ENCODE peak calls at places on chromosomes 12 and 14, in eight cellular contexts. J is mucosa of descending colon; S is cardiac muscle cell; F is fibroblast of pulmonary artery; M is AG10803; Y is CD8-positive, alpha-beta T cell; H is WTC11; Q is activated CD8-positive, alpha-beta T cell treated with anti-CD3 and anti-CD28 coated beads for 36 hours. E is an unnamed sample.

GRCh38 chr14:49897965-49898364 is 5.1 kb downstream of the ARF6 start:
- DNase-seq in J (no peak), S (no peak), F (no peak), M (peak; percentile 16), Y (no peak), H (no peak), Q (no peak), E (no peak)

GRCh38 chr12:52561880-52562449 is 9.0 kb upstream of the KRT71 start:
- DNase-seq in J (no peak), S (no peak), F (peak; percentile 15), M (no peak), Y (no peak), H (no peak), Q (no peak), E (no peak)

GRCh38 chr12:84924956-84925355 is 12.4 kb upstream of the SLC6A15 start:
- DNase-seq in J (no peak), S (peak; percentile 41), F (peak; percentile 68), M (peak; percentile 58), Y (no peak), H (no peak), Q (no peak), E (no peak)

GRCh38 chr14:93915070-93915705 is 12.0 kb upstream of the FAM181A start:
- DNase-seq in J (no peak), S (no peak), F (no peak), M (no peak), Y (no peak), H (no peak), Q (no peak), E (no peak)

GRCh38 chr14:79405511-79405910 is 805.8 kb downstream of the DIO2 start:
- DNase-seq in J (no peak), S (no peak), F (no peak), M (no peak), Y (no peak), H (no peak), Q (no peak), E (no peak)

GRCh38 chr12:66279127-66279712 is 23.1 kb upstream of the HELB start:
- DNase-seq in J (no peak), S (peak; percentile 64), F (peak; percentile 54), M (no peak), Y (peak; percentile 46), H (no peak), Q (peak; percentile 51), E (peak; percentile 28)

GRCh38 chr14:101248056-101248725 is 313.1 kb upstream of the DIO3 start:
- DNase-seq in J (no peak), S (no peak), F (no peak), M (no peak), Y (no peak), H (no peak), Q (no peak), E (no peak)

GRCh38 chr12:94575024-94575423 is 75.3 kb downstream of the TMCC3 start:
- DNase-seq in J (no peak), S (no peak), F (no peak), M (no peak), Y (no peak), H (no peak), Q (no peak), E (no peak)

GRCh38 chr12:130764073-130764472 is 48.0 kb upstream of the RIMBP2 start:
- DNase-seq in J (no peak), S (peak; percentile 17), F (peak; percentile 17), M (peak; percentile 5), Y (no peak), H (no peak), Q (peak; percentile 51), E (no peak)

GRCh38 chr12:123761841-123762714 is at the start of gene DNAH10:
- DNase-seq in J (peak; percentile 66), S (peak; percentile 29), F (no peak), M (no peak), Y (peak; percentile 28), H (peak; percentile 84), Q (peak; percentile 69), E (peak; percentile 80)

GRCh38 chr14:55718551-55718950 is 138.5 kb downstream of the KTN1 start:
- DNase-seq in J (no peak), S (no peak), F (no peak), M (no peak), Y (no peak), H (no peak), Q (no peak), E (no peak)

GRCh38 chr12:7395950-7396349 is 48.0 kb downstream of the CD163L1 start:
- DNase-seq in J (no peak), S (no peak), F (no peak), M (no peak), Y (no peak), H (no peak), Q (no peak), E (no peak)

GRCh38 chr14:21518725-21519124 is 7.4 kb downstream of the SALL2 start:
- DNase-seq in J (no peak), S (no peak), F (no peak), M (no peak), Y (no peak), H (no peak), Q (no peak), E (no peak)

GRCh38 chr14:59085207-59085739 is 103.2 kb upstream of the DAAM1 start:
- DNase-seq in J (no peak), S (no peak), F (no peak), M (no peak), Y (no peak), H (no peak), Q (no peak), E (no peak)

GRCh38 chr12:40511341-40511740 is 180.9 kb upstream of the CNTN1 start:
- DNase-seq in J (no peak), S (no peak), F (no peak), M (no peak), Y (no peak), H (no peak), Q (no peak), E (no peak)

GRCh38 chr12:88810806-88811205 is 230.5 kb upstream of the KITLG start:
- DNase-seq in J (no peak), S (no peak), F (peak; percentile 2), M (peak; percentile 65), Y (no peak), H (no peak), Q (no peak), E (no peak)

GRCh38 chr12:49044660-49045059 is 15.9 kb downstream of the KMT2D start:
- DNase-seq in J (no peak), S (no peak), F (no peak), M (no peak), Y (no peak), H (no peak), Q (no peak), E (no peak)

GRCh38 chr14:29064305-29064704 is 297.7 kb downstream of the FOXG1 start:
- DNase-seq in J (no peak), S (no peak), F (no peak), M (no peak), Y (no peak), H (no peak), Q (no peak), E (no peak)

DNA sequence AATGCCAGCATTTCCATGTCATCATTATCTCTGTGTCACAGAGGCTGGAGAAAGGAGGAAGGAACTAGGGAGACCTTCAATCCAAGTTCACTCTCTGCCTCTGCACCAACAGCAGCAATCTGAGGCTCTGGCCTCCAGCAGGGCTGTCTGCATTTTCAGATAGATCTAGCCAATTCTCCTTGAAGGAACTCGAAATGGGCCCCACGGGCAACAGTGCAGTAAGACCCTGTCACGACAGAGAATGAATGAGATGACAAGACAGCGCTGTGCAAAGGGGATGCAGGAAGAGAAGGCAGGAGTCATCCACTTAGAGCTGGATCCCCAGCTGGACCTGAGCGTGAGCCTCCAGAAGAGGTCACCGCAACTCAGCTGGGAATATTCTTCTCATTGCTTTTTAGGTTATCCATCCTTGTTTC is 183.7 kb upstream of the GZMB start:
- DNase-seq in J (no peak), S (peak; percentile 64), F (peak; percentile 62), M (peak; percentile 56), Y (no peak), H (no peak), Q (no peak), E (no peak)
- TF ChIP-seq CTCF in J (no peak), S (peak; percentile 69), F (peak; percentile 72), M (peak; percentile 76), Y (no peak), H (no peak), Q (no peak), E (no peak)

GRCh38 chr14:76186318-76187027 is 34.8 kb downstream of the GPATCH2L start:
- DNase-seq in J (no peak), S (no peak), F (no peak), M (no peak), Y (no peak), H (no peak), Q (no peak), E (peak; percentile 30)

GRCh38 chr14:76175942-76176341 is 24.2 kb downstream of the GPATCH2L start:
- DNase-seq in J (no peak), S (no peak), F (no peak), M (no peak), Y (no peak), H (no peak), Q (no peak), E (no peak)

GRCh38 chr14:76181546-76181945 is 29.8 kb downstream of the GPATCH2L start:
- DNase-seq in J (no peak), S (peak; percentile 10), F (peak; percentile 26), M (no peak), Y (no peak), H (no peak), Q (no peak), E (no peak)
- TF ChIP-seq CTCF in J (no peak), S (peak; percentile 29), F (peak; percentile 38), M (peak; percentile 29), Y (peak; percentile 37), H (no peak), Q (no peak), E (no peak)

DNA sequence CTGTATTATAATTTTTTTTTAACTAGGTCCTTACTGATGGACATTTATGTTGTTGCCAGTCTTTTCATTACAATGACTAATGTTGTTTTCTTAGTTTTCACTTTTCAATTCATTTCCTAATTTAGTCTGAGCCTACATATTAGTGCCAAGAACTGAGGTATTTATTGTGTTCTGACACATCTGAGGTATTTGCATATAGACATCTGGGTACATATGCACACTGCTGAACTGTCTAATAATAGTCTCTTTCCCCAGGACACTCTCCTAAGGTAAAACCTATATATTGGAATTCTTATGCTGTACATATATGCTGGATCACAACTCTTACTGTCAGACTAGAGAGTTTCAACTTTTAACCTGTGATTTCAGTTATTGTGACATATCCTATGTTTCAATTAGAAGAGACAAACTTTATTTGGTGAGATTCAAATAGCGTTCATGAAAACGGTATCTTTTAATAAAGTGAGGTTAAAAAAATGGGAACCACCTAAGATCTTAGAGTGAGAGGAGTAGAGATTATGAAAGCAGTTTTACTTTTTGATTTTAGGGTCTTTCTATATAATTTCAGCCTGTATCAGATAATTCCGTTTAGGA is 263.2 kb downstream of the RAD51B start:
- DNase-seq in J (no peak), S (no peak), F (no peak), M (no peak), Y (no peak), H (no peak), Q (no peak), E (no peak)
- TF ChIP-seq CTCF in J (no peak), S (no peak), F (no peak), M (no peak), Y (no peak), H (no peak), Q (no peak), E (no peak)

DNA sequence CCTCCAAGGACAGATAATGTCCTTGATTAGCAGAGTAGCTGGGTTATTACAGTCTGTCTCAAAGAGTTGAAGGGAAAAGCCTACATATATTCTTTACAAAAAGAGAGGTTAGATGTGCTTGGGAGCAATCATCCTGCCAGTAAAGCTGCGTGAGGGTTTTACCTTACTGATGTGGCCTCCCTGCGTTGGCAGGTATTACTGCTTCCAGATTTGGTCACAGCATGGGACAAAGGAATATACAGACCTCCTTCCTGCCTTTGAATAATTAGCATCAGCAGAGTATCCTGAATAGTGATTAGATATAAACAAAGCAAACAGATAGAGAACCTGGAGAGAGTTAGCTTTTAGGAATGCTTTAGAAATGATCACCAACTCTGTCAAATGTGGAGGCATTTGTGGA is 69.6 kb downstream of the TMTC2 start:
- DNase-seq in J (no peak), S (no peak), F (no peak), M (no peak), Y (no peak), H (no peak), Q (no peak), E (no peak)
- TF ChIP-seq CTCF in J (no peak), S (no peak), F (no peak), M (no peak), Y (no peak), H (no peak), Q (no peak), E (no peak)

E was measured in GM20000.